ENCODE peak calls at places on chromosomes 12 and 14, in nine cellular contexts. O is type B pancreatic cell; Z is NCI-H774; J is cardiac muscle cell; G is anterior cingulate cortex; I is stimulated activated CD8-positive, alpha-beta memory T cell treated with anti-CD3 and anti-CD28 coated beads, Interleukin-4, amount 100 ng/mL, for 1 hour; L is naive B cell; M is activated effector memory CD4-positive, alpha-beta T cell treated with Interleukin-2 at 50 U/mL for 16 hours; F is cardiac septum. B is an unnamed sample.

GRCh38 chr12:96774501-96775256 is 132.4 kb upstream of the NEDD1 start:
- DNase-seq in O (no peak), Z (no peak), J (no peak), G (no peak), I (no peak), L (no peak), M (no peak), F (no peak), B (no peak)

GRCh38 chr12:91902860-91903683 is 242.6 kb downstream of the BTG1 start:
- DNase-seq in O (no peak), Z (no peak), J (no peak), G (no peak), I (no peak), L (no peak), M (no peak), F (no peak), B (no peak)

GRCh38 chr12:104599985-104600712 is 143.4 kb downstream of the CHST11 start:
- DNase-seq in O (no peak), Z (no peak), J (no peak), G (no peak), I (no peak), L (no peak), M (no peak), F (no peak), B (no peak)

GRCh38 chr12:52141875-52142274 is 49.9 kb downstream of the KRT80 start:
- DNase-seq in O (no peak), Z (no peak), J (no peak), G (no peak), I (no peak), L (no peak), M (no peak), F (no peak), B (no peak)

GRCh38 chr12:3996322-3996721 is 123.1 kb upstream of the PARP11 start:
- DNase-seq in O (no peak), Z (no peak), J (no peak), G (no peak), I (no peak), L (no peak), M (no peak), F (no peak), B (no peak)

GRCh38 chr12:113310489-113310888 is 24.4 kb downstream of the SLC8B1 start:
- DNase-seq in O (no peak), Z (no peak), J (no peak), G (no peak), I (no peak), L (no peak), M (no peak), F (no peak), B (no peak)

GRCh38 chr12:15738438-15739015 is 50.7 kb downstream of the EPS8 start:
- DNase-seq in O (no peak), Z (no peak), J (no peak), G (no peak), I (no peak), L (no peak), M (no peak), F (no peak), B (no peak)

GRCh38 chr12:78118036-78118435 is 287.3 kb downstream of the NAV3 start:
- DNase-seq in O (no peak), Z (no peak), J (no peak), G (no peak), I (no peak), L (no peak), M (no peak), F (no peak), B (no peak)

GRCh38 chr14:91956616-91957015 is 9.1 kb upstream of the FBLN5 start:
- DNase-seq in O (no peak), Z (no peak), J (no peak), G (no peak), I (no peak), L (no peak), M (no peak), F (no peak), B (no peak)

GRCh38 chr14:46582826-46583225 is 68.8 kb downstream of the RPL10L start:
- DNase-seq in O (no peak), Z (no peak), J (no peak), G (no peak), I (no peak), L (no peak), M (no peak), F (no peak), B (no peak)

GRCh38 chr12:13171921-13172859 is 24.3 kb upstream of the EMP1 start:
- DNase-seq in O (no peak), Z (no peak), J (peak; percentile 47), G (no peak), I (no peak), L (no peak), M (no peak), F (no peak), B (peak; percentile 22)

GRCh38 chr14:57275023-57275664 is 6.4 kb downstream of the AP5M1 start:
- DNase-seq in O (no peak), Z (no peak), J (no peak), G (no peak), I (no peak), L (no peak), M (no peak), F (no peak), B (no peak)

GRCh38 chr12:119153477-119154434 is 25.0 kb upstream of the HSPB8 start:
- DNase-seq in O (peak; percentile 80), Z (no peak), J (peak; percentile 72), G (peak; percentile 9), I (no peak), L (no peak), M (no peak), F (no peak), B (no peak)

GRCh38 chr12:109044241-109044640 is 8.1 kb upstream of the USP30 start:
- DNase-seq in O (no peak), Z (no peak), J (no peak), G (no peak), I (no peak), L (no peak), M (no peak), F (no peak), B (no peak)

GRCh38 chr12:27966870-27967269 is 5.7 kb downstream of the PTHLH start:
- DNase-seq in O (no peak), Z (no peak), J (peak; percentile 95), G (no peak), I (no peak), L (no peak), M (no peak), F (no peak), B (no peak)

GRCh38 chr14:77148510-77149231 is 7.1 kb upstream of the ZDHHC22 start:
- DNase-seq in O (no peak), Z (no peak), J (no peak), G (no peak), I (no peak), L (no peak), M (no peak), F (peak; percentile 17), B (no peak)

GRCh38 chr12:109951751-109952150 is 44.4 kb downstream of the GIT2 start:
- DNase-seq in O (no peak), Z (no peak), J (peak; percentile 76), G (no peak), I (no peak), L (no peak), M (no peak), F (no peak), B (no peak)

GRCh38 chr12:132178801-132179401 is 34.6 kb downstream of the NOC4L start:
- DNase-seq in O (no peak), Z (no peak), J (no peak), G (no peak), I (no peak), L (no peak), M (peak; percentile 60), F (no peak), B (no peak)

GRCh38 chr14:52350445-52350844 is 36.3 kb downstream of the PTGER2 start:
- DNase-seq in O (no peak), Z (no peak), J (no peak), G (no peak), I (no peak), L (no peak), M (no peak), F (no peak), B (no peak)

GRCh38 chr14:94177806-94178205 is 3.7 kb downstream of the PPP4R4 start:
- DNase-seq in O (no peak), Z (no peak), J (no peak), G (no peak), I (no peak), L (no peak), M (no peak), F (no peak), B (no peak)

B was measured in GM10248.